ENCODE peak calls at places on chromosomes 7 and 10, in five cellular contexts. K is colonic mucosa, Y is left lung, I is mucosa of descending colon, Q is IMR-90. H is an unnamed sample.

GRCh38 chr10:60237977-60238376 is 151.7 kb downstream of the ANK3 start:
- DNase-seq in K (no peak), Y (no peak), I (no peak), Q (peak), H (no peak)

GRCh38 chr10:61376377-61376776 is 76.8 kb downstream of the TMEM26 start:
- DNase-seq in K (no peak), Y (no peak), I (no peak), Q (no peak), H (no peak)

GRCh38 chr7:90383422-90383821 is 19.8 kb upstream of the CLDN12 start:
- DNase-seq in K (no peak), Y (no peak), I (no peak), Q (peak), H (no peak)

GRCh38 chr7:50418086-50418515 is 32.0 kb downstream of the FIGNL1 start:
- DNase-seq in K (peak), Y (peak), I (peak), Q (peak), H (peak)

GRCh38 chr7:141354251-141354650 is 197.0 kb upstream of the AGK start:
- DNase-seq in K (no peak), Y (no peak), I (no peak), Q (peak), H (no peak)

GRCh38 chr7:23222439-23223045 is 24.0 kb upstream of the GPNMB start:
- DNase-seq in K (no peak), Y (no peak), I (no peak), Q (no peak), H (peak)

GRCh38 chr7:148735141-148735540 is 36.4 kb downstream of the CUL1 start:
- DNase-seq in K (no peak), Y (no peak), I (no peak), Q (no peak), H (no peak)

GRCh38 chr7:44291066-44291732 is 34.2 kb downstream of the CAMK2B start:
- DNase-seq in K (no peak), Y (peak), I (peak), Q (peak), H (no peak)

GRCh38 chr10:44963772-44964633 is 4.4 kb downstream of the RASSF4 start:
- DNase-seq in K (peak), Y (no peak), I (no peak), Q (no peak), H (peak)

GRCh38 chr10:21675157-21675796 is 141.2 kb downstream of the MLLT10 start:
- DNase-seq in K (peak), Y (no peak), I (no peak), Q (peak), H (peak)

GRCh38 chr10:32263300-32263699 is 83.7 kb downstream of the EPC1 start:
- DNase-seq in K (no peak), Y (no peak), I (no peak), Q (no peak), H (no peak)

GRCh38 chr7:116329845-116330503 is 119.6 kb downstream of the TES start:
- DNase-seq in K (no peak), Y (no peak), I (no peak), Q (no peak), H (no peak)

DNA sequence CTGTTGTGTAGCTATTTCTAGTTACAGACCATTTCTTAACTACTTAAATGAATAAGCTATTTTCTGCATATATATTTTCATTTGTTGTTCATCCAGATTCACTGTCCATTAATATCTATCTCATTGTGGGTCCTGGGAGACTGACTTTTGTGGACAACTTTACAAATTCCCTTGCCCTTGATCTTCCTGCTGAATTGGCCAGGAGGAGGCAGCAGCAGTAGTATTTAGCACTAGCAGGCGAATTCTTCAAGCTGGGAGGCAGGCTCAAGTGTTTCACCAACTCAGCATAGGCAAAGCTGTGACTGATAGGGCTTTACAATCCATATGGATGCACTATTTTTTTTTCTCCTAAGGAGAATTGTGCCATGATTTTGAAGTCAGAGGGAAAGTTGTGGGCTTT is 461.0 kb upstream of the NRG3 start:
- DNase-seq in K (no peak), Y (no peak), I (no peak), Q (no peak), H (peak)
- TF ChIP-seq CTCF in K (no peak), Y (no peak), I (no peak), Q (no peak), H (peak)

DNA sequence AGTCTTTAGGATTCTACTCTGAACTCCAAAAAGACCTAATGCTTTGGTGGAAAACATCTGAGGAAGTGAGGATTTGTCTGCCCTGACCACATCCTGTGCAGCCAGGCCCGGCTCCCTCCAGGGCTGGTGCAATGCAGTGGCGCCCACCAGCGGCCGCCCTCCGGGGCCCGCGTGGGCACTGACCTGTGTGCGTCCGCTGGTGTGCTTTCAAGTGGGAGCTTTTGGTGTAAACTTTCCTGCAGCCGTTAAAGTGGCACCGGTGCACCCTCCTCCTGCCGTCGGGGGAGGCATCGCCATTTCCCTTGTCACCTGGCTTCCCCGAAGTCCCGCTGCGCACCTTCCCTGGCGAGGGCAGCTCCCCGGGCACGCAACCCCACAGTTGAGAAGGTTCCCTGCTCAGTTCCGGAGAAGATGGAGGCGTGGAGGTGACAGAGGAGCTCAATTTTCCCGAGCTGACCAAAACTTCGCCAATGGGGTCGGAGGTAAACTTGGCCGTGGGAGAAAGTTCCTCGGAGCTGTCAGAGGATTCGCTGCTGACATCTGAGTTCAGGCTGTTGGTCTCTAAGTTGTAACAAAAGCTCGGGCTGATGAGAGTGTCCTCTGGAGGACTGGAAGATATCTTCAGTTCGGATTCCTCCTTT is 3.4 kb downstream of the KLF6 start:
- DNase-seq in K (peak), Y (peak), I (peak), Q (peak), H (no peak)
- TF ChIP-seq CTCF in K (no peak), Y (peak), I (no peak), Q (peak), H (no peak)

GRCh38 chr10:70863470-70864160 is 24.8 kb downstream of the PCBD1 start:
- DNase-seq in K (no peak), Y (no peak), I (no peak), Q (no peak), H (no peak)
- TF ChIP-seq CTCF in K (no peak), Y (no peak), I (no peak), Q (no peak), H (no peak)

GRCh38 chr10:46549171-46550075 is 7.0 kb downstream of the GPRIN2 start:
- DNase-seq in K (no peak), Y (peak), I (peak), Q (no peak), H (no peak)
- TF ChIP-seq CTCF in K (no peak), Y (no peak), I (no peak), Q (no peak), H (no peak)

GRCh38 chr7:74606101-74606908 is 51.2 kb upstream of the GTF2I start:
- DNase-seq in K (peak), Y (peak), I (peak), Q (no peak), H (peak)
- TF ChIP-seq CTCF in K (no peak), Y (no peak), I (no peak), Q (no peak), H (no peak)

GRCh38 chr10:85857305-85857704 is 509.3 kb downstream of the GRID1 start:
- DNase-seq in K (no peak), Y (no peak), I (no peak), Q (no peak), H (no peak)

GRCh38 chr10:85857791-85858190 is 508.8 kb downstream of the GRID1 start:
- DNase-seq in K (no peak), Y (no peak), I (no peak), Q (no peak), H (no peak)

GRCh38 chr10:85858776-85859515 is 507.6 kb downstream of the GRID1 start:
- DNase-seq in K (no peak), Y (no peak), I (no peak), Q (no peak), H (no peak)

GRCh38 chr10:85861513-85862197 is 504.9 kb downstream of the GRID1 start:
- DNase-seq in K (no peak), Y (no peak), I (no peak), Q (no peak), H (no peak)

GRCh38 chr10:85859859-85860258 is 506.7 kb downstream of the GRID1 start:
- DNase-seq in K (no peak), Y (no peak), I (no peak), Q (no peak), H (no peak)
- TF ChIP-seq CTCF in K (no peak), Y (no peak), I (no peak), Q (no peak), H (no peak)

GRCh38 chr7:158704524-158705233 is at the start of gene NCAPG2:
- DNase-seq in K (peak), Y (peak), I (peak), Q (peak), H (peak)
- TF ChIP-seq CTCF in K (no peak), Y (no peak), I (peak), Q (peak), H (peak)

DNA sequence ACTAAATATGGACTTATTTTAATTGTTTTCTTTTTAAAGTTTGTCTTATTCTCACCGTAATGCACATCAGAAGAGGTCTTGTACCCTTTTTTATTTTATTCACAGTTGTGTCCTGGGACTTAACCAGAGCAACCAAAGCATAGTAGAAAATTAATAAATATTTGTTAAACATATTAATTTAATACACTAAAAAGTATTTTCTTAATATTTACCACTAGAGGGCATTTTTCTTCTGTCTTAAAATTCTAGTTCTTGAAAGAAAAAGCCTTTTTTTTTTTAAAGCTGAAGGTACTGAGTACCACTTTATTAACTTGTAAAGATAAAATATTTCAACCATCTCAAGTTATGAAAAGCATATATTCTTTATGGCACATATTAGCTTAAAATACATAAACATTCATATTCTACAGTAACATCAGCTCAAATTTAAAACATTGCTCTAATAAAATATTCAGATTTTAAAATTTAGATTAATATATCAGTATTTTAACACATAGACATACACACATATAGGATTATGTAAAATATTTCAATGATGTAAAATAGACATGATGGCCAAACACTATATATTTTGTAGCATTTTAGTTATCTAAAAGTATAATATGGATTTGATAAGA is 260.4 kb downstream of the SEMA3A start:
- DNase-seq in K (no peak), Y (no peak), I (no peak), Q (peak), H (no peak)
- TF ChIP-seq CTCF in K (no peak), Y (no peak), I (no peak), Q (peak), H (peak)

GRCh38 chr10:99172130-99172738 is 63.4 kb downstream of the HPSE2 start:
- DNase-seq in K (peak), Y (no peak), I (no peak), Q (peak), H (peak)
- TF ChIP-seq CTCF in K (peak), Y (no peak), I (peak), Q (peak), H (peak)

H was measured in glutamatergic neuron.